ENCODE peak calls at places on chromosomes 16 and 17, in ten cellular contexts. Y is cardiac fibroblast; J is uterus; M is K562; P is mucosa of descending colon; D is tibial artery; A is CD8-positive, alpha-beta T cell; Z is astrocyte of the spinal cord; L is fibroblast of mammary gland; G is fibroblast of the aortic adventitia. N is an unnamed sample.

GRCh38 chr17:59830007-59830630 is 62.6 kb downstream of the TUBD1 start:
- DNase-seq in Y (peak; percentile 88), G (peak; percentile 85), J (no peak), Z (peak; percentile 83), P (no peak), L (peak; percentile 82), M (no peak), D (peak; percentile 63), A (no peak), N (no peak)

GRCh38 chr16:84454611-84455010 is 49.8 kb downstream of the MEAK7 start:
- DNase-seq in M (no peak), Y (no peak), D (peak; percentile 38), G (no peak), A (no peak), P (no peak), Z (no peak), L (no peak), J (no peak), N (no peak)

GRCh38 chr17:45848868-45849535 is 4.3 kb downstream of the SPPL2C start:
- DNase-seq in D (no peak), G (peak; percentile 7), P (no peak), Y (no peak), M (no peak), J (no peak), A (no peak), Z (no peak), L (no peak), N (no peak)

GRCh38 chr16:11619327-11619851 is 32.7 kb upstream of the LITAF start:
- DNase-seq in J (no peak), L (no peak), Z (no peak), M (no peak), D (no peak), P (no peak), G (no peak), A (no peak), Y (no peak), N (no peak)

GRCh38 chr17:73401911-73402310 is 90.1 kb upstream of the CDC42EP4 start:
- DNase-seq in Z (peak; percentile 37), L (peak; percentile 34), P (peak; percentile 4), A (no peak), D (no peak), Y (peak; percentile 33), G (peak; percentile 2), M (peak; percentile 45), J (no peak), N (no peak)

GRCh38 chr16:77956231-77956630 is 66.1 kb upstream of the CLEC3A start:
- DNase-seq in J (no peak), D (no peak), A (no peak), Y (no peak), L (no peak), M (no peak), P (no peak), Z (no peak), G (no peak), N (no peak)

GRCh38 chr16:9072806-9073341 is 18.6 kb upstream of the HAPSTR1 start:
- DNase-seq in Y (peak; percentile 64), A (no peak), Z (peak; percentile 93), P (no peak), J (no peak), M (no peak), G (peak; percentile 93), L (peak; percentile 94), D (no peak), N (peak; percentile 77)

GRCh38 chr17:43832168-43832975 is 574 bp downstream of the MPP3 start:
- DNase-seq in Z (peak; percentile 73), Y (peak; percentile 55), L (peak; percentile 75), P (peak; percentile 52), A (no peak), J (peak; percentile 45), D (peak; percentile 77), G (peak; percentile 54), M (no peak), N (no peak)

GRCh38 chr17:3037259-3037658 is 26.1 kb downstream of the OR1D5 start:
- DNase-seq in Z (no peak), G (no peak), D (no peak), A (no peak), M (no peak), J (no peak), P (no peak), L (no peak), Y (no peak), N (no peak)

GRCh38 chr16:7051586-7052349 is 280.9 kb upstream of the RBFOX1 start:
- DNase-seq in Y (no peak), G (no peak), Z (no peak), P (no peak), A (no peak), L (no peak), J (no peak), D (no peak), M (no peak), N (no peak)

DNA sequence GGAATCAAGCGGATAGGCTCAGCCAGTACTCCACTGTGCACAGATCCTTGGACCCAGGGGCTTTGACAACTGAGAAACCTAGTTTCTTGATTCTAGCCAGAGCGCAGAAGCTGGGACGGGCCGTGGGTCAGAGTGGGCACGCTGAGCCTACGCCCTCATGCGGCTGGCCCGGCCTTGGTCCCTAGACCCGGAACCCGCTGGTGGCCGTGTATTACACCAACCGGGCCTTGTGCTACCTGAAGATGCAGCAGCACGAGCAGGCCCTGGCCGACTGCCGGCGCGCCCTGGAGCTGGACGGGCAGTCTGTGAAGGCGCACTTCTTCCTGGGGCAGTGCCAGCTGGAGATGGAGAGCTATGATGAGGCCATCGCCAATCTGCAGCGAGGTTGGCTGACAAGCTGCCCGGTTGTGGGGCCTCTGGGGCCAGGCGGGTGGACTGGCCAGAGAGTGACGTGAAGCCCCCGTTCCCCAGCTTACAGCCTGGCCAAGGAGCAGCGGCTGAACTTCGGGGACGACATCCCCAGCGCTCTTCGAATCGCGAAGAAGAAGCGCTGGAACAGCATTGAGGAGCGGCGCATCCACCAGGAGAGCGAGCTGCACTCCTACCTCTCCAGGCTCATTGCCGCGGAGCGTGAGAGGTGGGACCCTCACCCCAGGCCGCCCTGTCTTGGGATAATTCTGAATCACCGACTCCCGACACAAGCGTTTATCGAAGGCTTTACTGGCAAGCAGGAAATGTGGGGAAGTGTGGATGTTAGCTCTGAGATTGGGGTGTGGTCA is 946 bp downstream of the STUB1 start:
- DNase-seq in P (peak; percentile 58), D (no peak), Z (peak; percentile 40), G (peak; percentile 63), L (peak; percentile 77), Y (peak; percentile 58), A (no peak), J (no peak), M (no peak), N (no peak)
- TF ChIP-seq CTCF in P (no peak), D (no peak), Z (no peak), G (no peak), L (no peak), Y (no peak), A (no peak), J (no peak), M (peak; percentile 36), N (no peak)

DNA sequence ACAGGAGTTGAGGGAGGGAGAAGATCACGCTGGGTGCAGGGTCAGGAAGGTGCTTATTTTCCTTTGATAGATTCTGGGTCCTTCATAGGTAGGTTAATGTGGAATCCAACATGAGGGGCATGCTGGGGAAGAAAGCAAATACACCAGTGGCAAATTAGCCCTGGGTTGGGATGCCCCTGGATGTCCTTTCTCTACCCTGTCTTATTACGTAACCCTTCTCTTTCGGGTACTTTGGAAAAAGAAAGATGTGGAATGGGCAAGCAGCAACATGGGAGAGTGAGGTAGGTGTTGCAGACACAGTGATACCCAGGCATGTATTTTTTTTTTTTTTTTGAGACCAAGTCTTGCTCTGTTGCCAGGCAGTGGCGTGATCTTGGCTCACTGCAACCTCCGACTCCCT is 9.1 kb downstream of the SLC7A6 start:
- DNase-seq in J (no peak), M (no peak), Y (no peak), L (no peak), P (no peak), Z (no peak), D (no peak), G (no peak), A (no peak), N (no peak)
- H3K4me3 ChIP-seq in J (no peak overlapping the region), M (no peak overlapping the region), Y (no peak overlapping the region), L (no peak overlapping the region), P (no peak overlapping the region), Z (no peak overlapping the region), D (no peak overlapping the region), G (no peak overlapping the region), A (peak overlapping the region; percentile 0), N (no peak overlapping the region)

GRCh38 chr17:40107266-40107980 is 7.0 kb upstream of the NR1D1 start:
- DNase-seq in M (no peak), A (no peak), Z (no peak), G (peak; percentile 46), L (peak; percentile 43), P (peak; percentile 37), Y (no peak), J (peak; percentile 54), D (no peak), N (no peak)

GRCh38 chr17:40111221-40112128 is 10.3 kb upstream of the MSL1 start:
- DNase-seq in Y (peak; percentile 99), M (peak; percentile 92), J (peak; percentile 97), G (peak; percentile 100), P (peak; percentile 91), L (peak; percentile 99), Z (peak; percentile 91), A (peak; percentile 42), D (peak; percentile 98), N (peak; percentile 74)

GRCh38 chr17:40110026-40110425 is 9.6 kb upstream of the NR1D1 start:
- DNase-seq in Y (no peak), M (no peak), L (no peak), P (peak; percentile 43), A (no peak), G (no peak), J (no peak), D (peak; percentile 55), Z (no peak), N (no peak)

GRCh38 chr17:40110457-40110856 is 10.1 kb upstream of the NR1D1 start:
- DNase-seq in J (peak; percentile 59), L (no peak), A (no peak), M (no peak), Y (no peak), D (peak; percentile 68), P (peak; percentile 38), Z (no peak), G (no peak), N (no peak)

DNA sequence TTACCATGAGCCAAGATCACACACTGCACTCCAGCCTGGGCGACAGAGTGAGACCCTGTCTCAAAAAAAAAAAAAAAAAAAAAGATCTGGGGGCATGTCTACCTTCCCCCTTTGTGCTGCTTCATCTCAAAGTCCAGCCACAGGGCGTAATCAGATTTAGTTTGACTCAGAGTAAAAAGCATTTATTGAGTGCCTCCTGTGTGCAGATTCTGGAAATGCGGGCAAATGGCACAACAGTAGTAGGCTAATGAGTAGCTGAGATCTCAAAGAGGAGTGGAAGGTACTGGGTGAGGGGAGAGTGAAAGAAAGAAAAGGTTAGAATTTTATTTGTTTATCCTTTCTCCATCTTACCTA is 9.1 kb upstream of the NR1D1 start:
- DNase-seq in Y (no peak), D (peak; percentile 46), Z (no peak), G (no peak), J (no peak), L (peak; percentile 38), A (no peak), P (peak; percentile 58), M (no peak), N (no peak)
- TF ChIP-seq CTCF in Y (peak; percentile 6), D (no peak), Z (peak; percentile 21), G (peak; percentile 26), J (no peak), L (peak; percentile 35), A (no peak), P (no peak), M (peak; percentile 46), N (no peak)

GRCh38 chr17:42306385-42306667 is 18.0 kb downstream of the STAT5A start:
- DNase-seq in J (no peak), A (no peak), D (no peak), L (no peak), Z (no peak), G (no peak), P (no peak), Y (no peak), M (no peak), N (no peak)
- H3K4me3 ChIP-seq in J (no peak overlapping the region), A (no peak overlapping the region), D (no peak overlapping the region), L (no peak overlapping the region), Z (no peak overlapping the region), G (no peak overlapping the region), P (no peak overlapping the region), Y (no peak overlapping the region), M (no peak overlapping the region), N (no peak overlapping the region)

N was measured in AG09309.